ENCODE peak calls at places on chromosomes 16 and 17, in seven cellular contexts. K, D, O, E, Q, F and A are unnamed samples.
A peak's percentile ranks its signal among the peaks of the same experiment; 100 is the strongest.

GRCh38 chr17:4986403-4986802 is 1.1 kb downstream of the CAMTA2 start:
- DNase-seq in Q (no peak), D (no peak), O (no peak), E (peak; percentile 33), F (peak; percentile 43), K (peak; percentile 25), A (no peak)

GRCh38 chr17:76382305-76382802 is 2.1 kb upstream of the SPHK1 start:
- DNase-seq in Q (no peak), K (peak; percentile 88), D (peak; percentile 84), O (peak; percentile 86), E (no peak), F (no peak), A (no peak)

GRCh38 chr16:3478242-3478925 is 16.9 kb downstream of the C16orf90 start:
- DNase-seq in E (no peak), O (no peak), K (no peak), D (no peak), Q (no peak), F (no peak), A (no peak)

GRCh38 chr16:81071816-81072215 is 5.2 kb downstream of the C16orf46 start:
- DNase-seq in E (no peak), D (peak; percentile 57), O (no peak), F (no peak), Q (no peak), K (no peak), A (no peak)

GRCh38 chr16:88468289-88469129 is 15.4 kb downstream of the ZFPM1 start:
- DNase-seq in F (peak; percentile 74), Q (peak; percentile 43), O (no peak), E (no peak), D (no peak), K (no peak), A (peak; percentile 27)

GRCh38 chr17:58272367-58273280 is 8.1 kb downstream of the MPO start:
- DNase-seq in Q (no peak), O (no peak), F (no peak), K (no peak), E (no peak), D (no peak), A (no peak)

GRCh38 chr16:23595246-23595950 is 718 bp downstream of the NDUFAB1 start:
- DNase-seq in K (peak; percentile 30), D (no peak), E (no peak), F (no peak), O (no peak), Q (no peak), A (no peak)

GRCh38 chr16:50208460-50208931 is 55.4 kb downstream of the TENT4B start:
- DNase-seq in K (peak; percentile 53), O (no peak), F (no peak), E (no peak), Q (no peak), D (peak; percentile 70), A (no peak)

GRCh38 chr17:75476274-75476673 is 19.8 kb downstream of the TMEM94 start:
- DNase-seq in F (no peak), D (no peak), E (peak; percentile 53), K (no peak), O (no peak), Q (no peak), A (no peak)

GRCh38 chr17:49573510-49574282 is 2.0 kb upstream of the NXPH3 start:
- DNase-seq in F (no peak), Q (no peak), K (no peak), D (no peak), O (peak; percentile 75), E (no peak), A (no peak)

GRCh38 chr17:18321309-18321708 is 6.2 kb downstream of the SMCR8 start:
- DNase-seq in E (no peak), O (peak; percentile 49), K (no peak), F (no peak), Q (no peak), D (peak; percentile 24), A (no peak)

GRCh38 chr17:38344127-38344745 is 480 bp upstream of the GPR179 start:
- DNase-seq in E (no peak), F (no peak), D (no peak), K (no peak), Q (no peak), O (no peak), A (no peak)

GRCh38 chr17:56773124-56773523 is 60.6 kb downstream of the C17orf67 start:
- DNase-seq in K (no peak), D (no peak), O (no peak), F (no peak), E (no peak), Q (no peak), A (no peak)

GRCh38 chr17:61338000-61338864 is 61.4 kb upstream of the TBX2 start:
- DNase-seq in K (peak; percentile 95), Q (no peak), D (no peak), O (no peak), F (no peak), E (peak; percentile 35), A (no peak)

GRCh38 chr16:1413684-1414531 is 596 bp downstream of the UNKL start:
- DNase-seq in F (peak; percentile 75), E (peak; percentile 41), Q (peak; percentile 74), D (peak; percentile 19), O (peak; percentile 86), K (peak; percentile 53), A (peak; percentile 44)

GRCh38 chr16:61421111-61421510 is 615.1 kb downstream of the CDH8 start:
- DNase-seq in Q (no peak), O (no peak), K (no peak), D (no peak), F (no peak), E (no peak), A (no peak)

GRCh38 chr17:51121620-51122472 is 1.2 kb upstream of the SPAG9 start:
- DNase-seq in Q (peak; percentile 88), O (peak; percentile 94), K (peak; percentile 97), E (peak; percentile 79), F (no peak), D (peak; percentile 100), A (peak; percentile 67)

GRCh38 chr16:73171380-73171779 is 123.5 kb upstream of the ZFHX3 start:
- DNase-seq in K (no peak), Q (no peak), O (no peak), D (peak; percentile 65), E (no peak), F (no peak), A (no peak)

GRCh38 chr16:80656731-80657150 is 115.9 kb downstream of the DYNLRB2 start:
- DNase-seq in E (no peak), Q (peak; percentile 62), D (no peak), O (no peak), F (no peak), K (no peak), A (peak; percentile 55)

GRCh38 chr17:31488264-31488981 is 96.9 kb downstream of the RAB11FIP4 start:
- DNase-seq in D (no peak), K (no peak), F (no peak), Q (peak; percentile 58), O (no peak), E (no peak), A (peak; percentile 34)

GRCh38 chr16:56355786-56356275 is 69.5 kb downstream of the AMFR start:
- DNase-seq in Q (no peak), K (no peak), O (peak; percentile 70), E (peak; percentile 11), D (no peak), F (no peak), A (no peak)

GRCh38 chr17:2805961-2806360 is 9.7 kb downstream of the RAP1GAP2 start:
- DNase-seq in O (no peak), D (no peak), E (no peak), K (no peak), Q (no peak), F (no peak), A (no peak)

DNA sequence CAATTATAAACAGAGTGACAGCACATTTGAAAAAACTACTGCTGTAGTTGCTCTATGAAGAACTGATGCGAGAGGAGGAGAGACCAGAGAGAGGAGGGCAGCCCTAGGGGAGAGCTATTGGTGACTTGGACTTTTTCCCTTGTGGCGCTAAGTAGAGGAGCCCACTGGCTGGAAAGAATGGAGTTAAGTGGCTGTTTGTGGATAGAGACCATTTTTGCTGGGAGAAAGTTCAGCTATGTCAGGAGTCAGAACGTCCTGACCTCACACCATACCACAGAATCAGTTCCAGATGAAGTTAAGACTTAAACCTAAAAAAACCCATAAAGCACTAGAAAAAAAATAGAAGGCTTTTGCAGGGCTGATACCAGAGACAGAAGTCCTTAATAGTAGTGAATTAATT is 2.0 kb downstream of the POLR2A start:
- DNase-seq in F (no peak), O (no peak), E (no peak), K (no peak), Q (no peak), D (no peak), A (no peak)
- H3K4me3 ChIP-seq in F (peak overlapping the region; percentile 70), O (no peak overlapping the region), E (peak overlapping the region; percentile 64), K (peak overlapping the region; percentile 56), Q (peak overlapping the region; percentile 17), D (no peak overlapping the region), A (peak overlapping the region; percentile 86)

DNA sequence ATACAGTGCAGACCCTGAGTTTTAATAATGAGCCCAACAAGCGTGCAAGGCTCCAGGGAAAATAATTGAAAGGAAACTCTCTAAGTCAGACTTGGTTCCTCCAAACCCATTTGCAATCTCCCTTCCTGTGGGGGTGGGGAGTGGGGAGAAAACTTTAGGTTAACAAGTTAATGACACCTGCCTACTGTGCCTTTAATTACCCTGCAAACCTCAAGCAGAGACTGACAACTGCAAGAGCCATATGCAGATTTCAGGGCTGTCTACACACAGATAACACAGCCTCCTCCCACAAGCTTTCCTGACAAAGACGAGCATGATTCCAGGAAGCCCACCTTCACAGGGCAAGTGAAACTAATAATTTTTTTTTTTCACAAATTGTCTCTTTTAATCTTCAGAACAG is 359.3 kb downstream of the HS3ST4 start:
- DNase-seq in F (no peak), E (no peak), D (no peak), K (no peak), O (no peak), Q (no peak), A (no peak)
- H3K27ac ChIP-seq in F (no peak overlapping the region), E (no peak overlapping the region), D (no peak overlapping the region), K (no peak overlapping the region), O (no peak overlapping the region), Q (no peak overlapping the region), A (no peak overlapping the region)

GRCh38 chr17:79990704-79991103 is 45.0 kb downstream of the TBC1D16 start:
- DNase-seq in F (no peak), O (no peak), K (no peak), D (no peak), E (no peak), Q (peak; percentile 27), A (no peak)

GRCh38 chr17:79988163-79988971 is 47.3 kb downstream of the TBC1D16 start:
- DNase-seq in D (no peak), Q (no peak), E (peak; percentile 64), F (no peak), O (peak; percentile 79), K (peak; percentile 85), A (no peak)

GRCh38 chr17:79989106-79989835 is 46.4 kb downstream of the TBC1D16 start:
- DNase-seq in F (no peak), O (no peak), K (no peak), D (no peak), Q (peak; percentile 15), E (no peak), A (no peak)

GRCh38 chr17:79991140-79991923 is 44.3 kb downstream of the TBC1D16 start:
- DNase-seq in K (peak; percentile 59), E (peak; percentile 81), O (peak; percentile 93), D (peak; percentile 33), Q (peak; percentile 80), F (peak; percentile 93), A (peak; percentile 65)

GRCh38 chr17:79990051-79990592 is 45.5 kb downstream of the TBC1D16 start:
- DNase-seq in K (no peak), E (no peak), D (no peak), Q (no peak), O (no peak), F (no peak), A (no peak)
- H3K4me1 ChIP-seq in K (peaks cover 64% of the 10 kb centered on the region), E (no peaks in the 10 kb centered on the region), D (peaks cover 51% of the 10 kb centered on the region), Q (peaks cover 26% of the 10 kb centered on the region), O (no peaks in the 10 kb centered on the region), F (peaks cover 24% of the 10 kb centered on the region), A (peaks cover 15% of the 10 kb centered on the region)

GRCh38 chr17:77471984-77472836 is 331.4 kb downstream of the SEC14L1 start:
- DNase-seq in K (peak; percentile 84), O (no peak), F (no peak), E (peak; percentile 82), Q (peak; percentile 45), D (no peak), A (peak; percentile 55)
- H3K4me3 ChIP-seq in K (no peak overlapping the region), O (no peak overlapping the region), F (no peak overlapping the region), E (no peak overlapping the region), Q (peak overlapping the region; percentile 48), D (no peak overlapping the region), A (peak overlapping the region; percentile 74)